ENCODE peak calls at places on chromosomes 6 and 20, in five cellular contexts. I is NB4, S is fibroblast of the aortic adventitia, P is nephron progenitor cell, X is PC-9. V is an unnamed sample.

GRCh38 chr20:40724566-40724965 is 35.5 kb upstream of the MAFB start:
- DNase-seq in S (no peak), P (peak), I (no peak), X (no peak), V (no peak)

GRCh38 chr6:105536961-105537360 is 134.1 kb upstream of the PREP start:
- DNase-seq in S (no peak), P (no peak), I (no peak), X (no peak), V (no peak)

GRCh38 chr6:105884426-105884825 is 201.7 kb upstream of the PRDM1 start:
- DNase-seq in S (no peak), X (no peak), I (no peak), P (no peak), V (no peak)

GRCh38 chr6:16496210-16496609 is 257.8 kb downstream of the GMPR start:
- DNase-seq in P (no peak), X (no peak), I (no peak), S (no peak), V (no peak)

GRCh38 chr20:63778857-63779256 is 39.3 kb downstream of the SLC2A4RG start:
- DNase-seq in I (peak), X (no peak), P (no peak), S (no peak), V (no peak)

GRCh38 chr6:163264662-163265035 is 149.9 kb upstream of the QKI start:
- DNase-seq in X (no peak), I (no peak), S (no peak), P (no peak), V (no peak)

GRCh38 chr20:45316150-45317080 is 8.3 kb upstream of the MATN4 start:
- DNase-seq in S (no peak), P (no peak), I (no peak), X (no peak), V (no peak)

GRCh38 chr6:113433506-113433991 is 423.6 kb upstream of the MARCKS start:
- DNase-seq in I (peak), S (peak), P (peak), X (peak), V (no peak)

GRCh38 chr20:45497971-45498494 is 17.4 kb downstream of the SPINT3 start:
- DNase-seq in P (no peak), S (no peak), I (no peak), X (no peak), V (no peak)

GRCh38 chr6:30885999-30886896 is 1.9 kb downstream of the DDR1 start:
- DNase-seq in P (peak), S (peak), X (peak), I (peak), V (peak)

GRCh38 chr6:41965429-41966213 is 24.0 kb upstream of the CCND3 start:
- DNase-seq in I (no peak), P (peak), S (no peak), X (no peak), V (no peak)

GRCh38 chr20:59813948-59814834 is 119.2 kb downstream of the SYCP2 start:
- DNase-seq in P (no peak), I (no peak), X (no peak), S (no peak), V (no peak)

GRCh38 chr6:33995873-33996475 is 149.9 kb downstream of the GRM4 start:
- DNase-seq in X (no peak), S (no peak), I (peak), P (no peak), V (no peak)

GRCh38 chr6:46882622-46883021 is 39.1 kb downstream of the ADGRF5 start:
- DNase-seq in I (no peak), X (no peak), P (no peak), S (no peak), V (no peak)

GRCh38 chr6:144659202-144659731 is 374.1 kb downstream of the UTRN start:
- DNase-seq in P (peak), X (no peak), S (peak), I (peak), V (no peak)

GRCh38 chr6:62400521-62401259 is 114.7 kb upstream of the KHDRBS2 start:
- DNase-seq in X (no peak), I (no peak), P (no peak), S (no peak), V (no peak)

GRCh38 chr6:168376120-168376519 is 56.5 kb upstream of the DACT2 start:
- DNase-seq in S (no peak), X (no peak), I (no peak), P (no peak), V (no peak)

GRCh38 chr6:149147939-149148718 is 169.4 kb upstream of the TAB2 start:
- DNase-seq in S (no peak), I (no peak), P (no peak), X (no peak), V (no peak)

GRCh38 chr20:33773412-33774089 is 37.6 kb upstream of the CHMP4B start:
- DNase-seq in S (no peak), P (no peak), I (no peak), X (no peak), V (no peak)

GRCh38 chr20:9506337-9506821 is 8.0 kb upstream of the LAMP5 start:
- DNase-seq in P (peak), I (no peak), S (no peak), X (no peak), V (no peak)

DNA sequence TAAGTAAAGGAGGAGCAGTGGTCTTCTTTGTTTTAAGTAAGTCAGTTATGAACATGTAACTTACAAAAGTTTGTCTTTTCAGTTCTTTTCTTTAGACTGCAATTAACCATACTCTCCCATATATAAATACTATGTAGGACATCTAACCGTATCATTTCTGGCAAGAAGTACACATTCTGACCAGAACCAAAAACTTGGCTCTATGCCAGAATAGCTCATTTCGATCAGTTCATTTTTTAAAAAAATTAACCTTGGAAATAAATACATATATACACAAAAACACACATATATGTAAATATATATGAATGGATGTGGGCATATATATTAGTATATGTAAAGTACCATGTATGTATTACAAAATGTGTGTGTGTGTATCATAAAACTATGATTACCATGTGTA is 145.0 kb downstream of the PHACTR1 start:
- DNase-seq in X (no peak), P (no peak), S (peak), I (no peak), V (no peak)
- TF ChIP-seq CTCF in X (no peak), P (no peak), S (no peak), I (no peak), V (no peak)

GRCh38 chr6:51893356-51893755 is 194.1 kb downstream of the PKHD1 start:
- DNase-seq in X (no peak), P (no peak), I (no peak), S (no peak), V (no peak)
- TF ChIP-seq CTCF in X (no peak), P (no peak), I (no peak), S (no peak), V (no peak)

GRCh38 chr6:88371480-88371879 is 205.3 kb upstream of the CNR1 start:
- DNase-seq in I (no peak), P (no peak), X (no peak), S (no peak), V (no peak)
- TF ChIP-seq CTCF in I (no peak), P (no peak), X (no peak), S (no peak), V (no peak)

GRCh38 chr20:61115627-61116026 is 136.4 kb upstream of the CDH4 start:
- DNase-seq in I (no peak), P (no peak), X (no peak), S (no peak), V (no peak)
- TF ChIP-seq CTCF in I (no peak), P (no peak), X (no peak), S (no peak), V (no peak)

GRCh38 chr6:111727798-111728197 is 122.1 kb upstream of the TRAF3IP2 start:
- DNase-seq in I (no peak), S (no peak), X (no peak), P (no peak), V (no peak)
- TF ChIP-seq CTCF in I (peak), S (peak), X (peak), P (no peak), V (peak)

DNA sequence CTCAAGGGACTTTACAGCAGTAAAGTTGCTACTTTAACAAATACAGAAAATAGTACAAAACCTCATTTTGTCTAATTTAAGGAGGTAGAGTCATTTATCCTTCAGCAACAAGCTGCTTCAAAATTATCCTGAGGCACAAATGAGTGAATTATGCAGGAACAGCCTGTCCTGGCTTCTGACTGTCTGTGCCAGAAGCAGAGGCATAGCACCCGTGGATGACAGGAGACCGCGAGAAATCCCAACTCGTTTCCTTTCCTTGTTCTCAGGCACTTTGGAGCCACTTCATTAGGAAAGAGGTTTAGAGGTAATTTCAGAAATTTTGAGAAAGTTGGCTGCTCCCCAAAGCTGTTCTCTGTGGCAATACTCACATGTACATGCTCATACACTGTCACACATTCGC is 549.2 kb upstream of the BTBD3 start:
- DNase-seq in P (no peak), I (no peak), S (no peak), X (no peak), V (no peak)
- TF ChIP-seq CTCF in P (no peak), I (no peak), S (no peak), X (no peak), V (no peak)